ENCODE peak calls at places on chromosome 3, in nine cellular contexts. One of them, this sample, is unnamed.

GRCh38 chr3:171970301-171970788 is 69.0 kb upstream of the FNDC3B start:
- DNase-seq in endothelial cell: no peak
- DNase-seq in WTC11: no peak
- DNase-seq in MM.1S: no peak
- DNase-seq in heart left ventricle: no peak
- DNase-seq in cardiac fibroblast: peak
- DNase-seq in RCC 7860: no peak
- DNase-seq in tibial nerve: no peak
- DNase-seq in KBM-7: peak
- DNase-seq in this sample: no peak

GRCh38 chr3:107523361-107524213 is 825 bp downstream of the BBX start:
- DNase-seq in endothelial cell: peak
- DNase-seq in WTC11: peak
- DNase-seq in MM.1S: peak
- DNase-seq in heart left ventricle: peak
- DNase-seq in cardiac fibroblast: peak
- DNase-seq in RCC 7860: peak
- DNase-seq in tibial nerve: peak
- DNase-seq in KBM-7: peak
- DNase-seq in this sample: peak

GRCh38 chr3:122564155-122564912 is at the start of the genes DTX3L and PARP9:
- DNase-seq in endothelial cell: peak
- DNase-seq in WTC11: peak
- DNase-seq in MM.1S: peak
- DNase-seq in heart left ventricle: peak
- DNase-seq in cardiac fibroblast: peak
- DNase-seq in RCC 7860: peak
- DNase-seq in tibial nerve: peak
- DNase-seq in KBM-7: peak
- DNase-seq in this sample: peak

GRCh38 chr3:82000773-82001172 is 239.3 kb upstream of the GBE1 start:
- DNase-seq in endothelial cell: no peak
- DNase-seq in WTC11: peak
- DNase-seq in MM.1S: peak
- DNase-seq in heart left ventricle: no peak
- DNase-seq in cardiac fibroblast: no peak
- DNase-seq in RCC 7860: no peak
- DNase-seq in tibial nerve: no peak
- DNase-seq in KBM-7: no peak
- DNase-seq in this sample: no peak

GRCh38 chr3:160444411-160444810 is 5.2 kb downstream of the TRIM59 start:
- DNase-seq in endothelial cell: no peak
- DNase-seq in WTC11: no peak
- DNase-seq in MM.1S: no peak
- DNase-seq in heart left ventricle: no peak
- DNase-seq in cardiac fibroblast: no peak
- DNase-seq in RCC 7860: no peak
- DNase-seq in tibial nerve: no peak
- DNase-seq in KBM-7: no peak
- DNase-seq in this sample: no peak

GRCh38 chr3:38738630-38739395 is 77.2 kb downstream of the SCN10A start:
- DNase-seq in endothelial cell: peak
- DNase-seq in WTC11: peak
- DNase-seq in MM.1S: peak
- DNase-seq in heart left ventricle: no peak
- DNase-seq in cardiac fibroblast: peak
- DNase-seq in RCC 7860: no peak
- DNase-seq in tibial nerve: no peak
- DNase-seq in KBM-7: peak
- DNase-seq in this sample: peak

GRCh38 chr3:5766848-5767247 is 579.3 kb downstream of the EDEM1 start:
- DNase-seq in endothelial cell: no peak
- DNase-seq in WTC11: no peak
- DNase-seq in MM.1S: no peak
- DNase-seq in heart left ventricle: no peak
- DNase-seq in cardiac fibroblast: no peak
- DNase-seq in RCC 7860: no peak
- DNase-seq in tibial nerve: no peak
- DNase-seq in KBM-7: no peak
- DNase-seq in this sample: no peak

GRCh38 chr3:125960066-125960424 is 8.9 kb upstream of the ROPN1B start:
- DNase-seq in endothelial cell: no peak
- DNase-seq in WTC11: no peak
- DNase-seq in MM.1S: no peak
- DNase-seq in heart left ventricle: peak
- DNase-seq in cardiac fibroblast: no peak
- DNase-seq in RCC 7860: no peak
- DNase-seq in tibial nerve: no peak
- DNase-seq in KBM-7: no peak
- DNase-seq in this sample: no peak

GRCh38 chr3:65408531-65409181 is 630.1 kb downstream of the MAGI1 start:
- DNase-seq in endothelial cell: no peak
- DNase-seq in WTC11: no peak
- DNase-seq in MM.1S: no peak
- DNase-seq in heart left ventricle: no peak
- DNase-seq in cardiac fibroblast: no peak
- DNase-seq in RCC 7860: no peak
- DNase-seq in tibial nerve: no peak
- DNase-seq in KBM-7: no peak
- DNase-seq in this sample: no peak

GRCh38 chr3:108833616-108834015 is 11.0 kb downstream of the TRAT1 start:
- DNase-seq in endothelial cell: no peak
- DNase-seq in WTC11: no peak
- DNase-seq in MM.1S: no peak
- DNase-seq in heart left ventricle: no peak
- DNase-seq in cardiac fibroblast: no peak
- DNase-seq in RCC 7860: no peak
- DNase-seq in tibial nerve: no peak
- DNase-seq in KBM-7: no peak
- DNase-seq in this sample: no peak

GRCh38 chr3:135975536-135975935 is 10.0 kb downstream of the PPP2R3A start:
- DNase-seq in endothelial cell: no peak
- DNase-seq in WTC11: no peak
- DNase-seq in MM.1S: no peak
- DNase-seq in heart left ventricle: no peak
- DNase-seq in cardiac fibroblast: no peak
- DNase-seq in RCC 7860: no peak
- DNase-seq in tibial nerve: no peak
- DNase-seq in KBM-7: no peak
- DNase-seq in this sample: no peak

GRCh38 chr3:9843715-9844438 is at the start of gene RPUSD3:
- DNase-seq in endothelial cell: peak
- DNase-seq in WTC11: peak
- DNase-seq in MM.1S: peak
- DNase-seq in heart left ventricle: peak
- DNase-seq in cardiac fibroblast: peak
- DNase-seq in RCC 7860: peak
- DNase-seq in tibial nerve: peak
- DNase-seq in KBM-7: peak
- DNase-seq in this sample: peak

GRCh38 chr3:106829206-106829605 is 548.0 kb upstream of the CCDC54 start:
- DNase-seq in endothelial cell: no peak
- DNase-seq in WTC11: no peak
- DNase-seq in MM.1S: no peak
- DNase-seq in heart left ventricle: no peak
- DNase-seq in cardiac fibroblast: peak
- DNase-seq in RCC 7860: peak
- DNase-seq in tibial nerve: no peak
- DNase-seq in KBM-7: no peak
- DNase-seq in this sample: no peak

GRCh38 chr3:140736863-140737460 is 59.1 kb downstream of the TRIM42 start:
- DNase-seq in endothelial cell: peak
- DNase-seq in WTC11: peak
- DNase-seq in MM.1S: peak
- DNase-seq in heart left ventricle: peak
- DNase-seq in cardiac fibroblast: peak
- DNase-seq in RCC 7860: no peak
- DNase-seq in tibial nerve: peak
- DNase-seq in KBM-7: peak
- DNase-seq in this sample: peak

GRCh38 chr3:140387244-140387643 is 290.6 kb upstream of the TRIM42 start:
- DNase-seq in endothelial cell: no peak
- DNase-seq in WTC11: no peak
- DNase-seq in MM.1S: no peak
- DNase-seq in heart left ventricle: no peak
- DNase-seq in cardiac fibroblast: no peak
- DNase-seq in RCC 7860: no peak
- DNase-seq in tibial nerve: no peak
- DNase-seq in KBM-7: no peak
- DNase-seq in this sample: no peak

GRCh38 chr3:49641921-49642707 is 32.0 kb upstream of the APEH start:
- DNase-seq in endothelial cell: no peak
- DNase-seq in WTC11: no peak
- DNase-seq in MM.1S: no peak
- DNase-seq in heart left ventricle: no peak
- DNase-seq in cardiac fibroblast: no peak
- DNase-seq in RCC 7860: no peak
- DNase-seq in tibial nerve: no peak
- DNase-seq in KBM-7: no peak
- DNase-seq in this sample: no peak

GRCh38 chr3:38084969-38085942 is 46.2 kb downstream of the DLEC1 start:
- DNase-seq in endothelial cell: no peak
- DNase-seq in WTC11: no peak
- DNase-seq in MM.1S: no peak
- DNase-seq in heart left ventricle: no peak
- DNase-seq in cardiac fibroblast: no peak
- DNase-seq in RCC 7860: no peak
- DNase-seq in tibial nerve: no peak
- DNase-seq in KBM-7: no peak
- DNase-seq in this sample: no peak

GRCh38 chr3:55128201-55128870 is 200.5 kb upstream of the LRTM1 start:
- DNase-seq in endothelial cell: no peak
- DNase-seq in WTC11: no peak
- DNase-seq in MM.1S: no peak
- DNase-seq in heart left ventricle: no peak
- DNase-seq in cardiac fibroblast: peak
- DNase-seq in RCC 7860: no peak
- DNase-seq in tibial nerve: no peak
- DNase-seq in KBM-7: no peak
- DNase-seq in this sample: no peak

GRCh38 chr3:126996905-126997304 is 14.0 kb downstream of the PLXNA1 start:
- DNase-seq in endothelial cell: no peak
- DNase-seq in WTC11: no peak
- DNase-seq in MM.1S: no peak
- DNase-seq in heart left ventricle: no peak
- DNase-seq in cardiac fibroblast: peak
- DNase-seq in RCC 7860: no peak
- DNase-seq in tibial nerve: no peak
- DNase-seq in KBM-7: no peak
- DNase-seq in this sample: no peak

GRCh38 chr3:107001635-107002034 is 375.6 kb upstream of the CCDC54 start:
- DNase-seq in endothelial cell: no peak
- DNase-seq in WTC11: no peak
- DNase-seq in MM.1S: no peak
- DNase-seq in heart left ventricle: no peak
- DNase-seq in cardiac fibroblast: no peak
- DNase-seq in RCC 7860: no peak
- DNase-seq in tibial nerve: no peak
- DNase-seq in KBM-7: no peak
- DNase-seq in this sample: no peak

GRCh38 chr3:61602466-61602865 is 41.1 kb downstream of the PTPRG start:
- DNase-seq in endothelial cell: no peak
- DNase-seq in WTC11: no peak
- DNase-seq in MM.1S: no peak
- DNase-seq in heart left ventricle: no peak
- DNase-seq in cardiac fibroblast: no peak
- DNase-seq in RCC 7860: no peak
- DNase-seq in tibial nerve: no peak
- DNase-seq in KBM-7: no peak
- DNase-seq in this sample: no peak

GRCh38 chr3:157388051-157388450 is 48.6 kb upstream of the PTX3 start:
- DNase-seq in endothelial cell: no peak
- DNase-seq in WTC11: no peak
- DNase-seq in MM.1S: no peak
- DNase-seq in heart left ventricle: no peak
- DNase-seq in cardiac fibroblast: no peak
- DNase-seq in RCC 7860: no peak
- DNase-seq in tibial nerve: no peak
- DNase-seq in KBM-7: no peak
- DNase-seq in this sample: no peak

GRCh38 chr3:18345015-18345367 is 80.1 kb downstream of the SATB1 start:
- DNase-seq in endothelial cell: no peak
- DNase-seq in WTC11: no peak
- DNase-seq in MM.1S: no peak
- DNase-seq in heart left ventricle: no peak
- DNase-seq in cardiac fibroblast: no peak
- DNase-seq in RCC 7860: no peak
- DNase-seq in tibial nerve: no peak
- DNase-seq in KBM-7: no peak
- DNase-seq in this sample: no peak

GRCh38 chr3:13507791-13508339 is 27.8 kb downstream of the HDAC11 start:
- DNase-seq in endothelial cell: no peak
- DNase-seq in WTC11: no peak
- DNase-seq in MM.1S: no peak
- DNase-seq in heart left ventricle: peak
- DNase-seq in cardiac fibroblast: peak
- DNase-seq in RCC 7860: no peak
- DNase-seq in tibial nerve: no peak
- DNase-seq in KBM-7: no peak
- DNase-seq in this sample: no peak

This sample was measured in ACHN.